ENCODE peak calls at places on chromosome 19, in nine cellular contexts. F is psoas muscle, H is colonic mucosa, O is astrocyte, B is upper lobe of left lung, R is upper lobe of right lung, X is lower lobe of right lung, U is brain microvascular endothelial cell, A is tibial nerve. P is an unnamed sample.

GRCh38 chr19:1254081-1254527 is 5.7 kb downstream of the MIDN start:
- DNase-seq in F (peak), U (no peak), O (no peak), R (peak), A (no peak), H (no peak), X (peak), B (peak), P (peak)

GRCh38 chr19:49590071-49590970 is 661 bp upstream of the PRR12 start:
- DNase-seq in A (peak), F (peak), R (peak), O (peak), H (peak), B (peak), U (peak), X (peak), P (peak)

GRCh38 chr19:15154002-15154612 is 46.7 kb downstream of the NOTCH3 start:
- DNase-seq in B (no peak), O (no peak), F (no peak), X (no peak), H (peak), U (peak), R (no peak), A (no peak), P (no peak)

GRCh38 chr19:12194827-12195500 is 32.1 kb downstream of the ZNF136 start:
- DNase-seq in O (peak), B (peak), A (peak), X (peak), H (peak), F (peak), U (peak), R (peak), P (peak)

GRCh38 chr19:7926021-7926726 is at the start of gene CTXN1:
- DNase-seq in X (peak), H (peak), B (peak), U (no peak), F (peak), R (peak), A (peak), O (no peak), P (no peak)

GRCh38 chr19:5881543-5882299 is 11.4 kb upstream of the FUT5 start:
- DNase-seq in O (no peak), F (no peak), A (no peak), R (no peak), B (peak), X (no peak), H (no peak), U (no peak), P (no peak)

GRCh38 chr19:30073152-30074000 is 131.3 kb downstream of the URI1 start:
- DNase-seq in H (no peak), R (peak), O (no peak), A (no peak), B (no peak), F (no peak), U (no peak), X (peak), P (no peak)

GRCh38 chr19:38856813-38857212 is 7.0 kb upstream of the HNRNPL start:
- DNase-seq in U (no peak), A (no peak), H (no peak), F (no peak), B (no peak), O (no peak), X (no peak), R (no peak), P (no peak)

GRCh38 chr19:33132425-33132824 is 511 bp downstream of the WDR88 start:
- DNase-seq in B (no peak), A (no peak), X (no peak), H (no peak), F (no peak), U (no peak), O (no peak), R (no peak), P (no peak)

GRCh38 chr19:50016225-50016807 is 8.9 kb downstream of the VRK3 start:
- DNase-seq in R (no peak), H (no peak), O (no peak), U (no peak), X (no peak), F (no peak), A (no peak), B (no peak), P (no peak)

GRCh38 chr19:4089946-4090345 is 23.2 kb upstream of the ZBTB7A start:
- DNase-seq in B (peak), A (no peak), R (no peak), H (no peak), U (no peak), X (no peak), O (no peak), F (no peak), P (no peak)

GRCh38 chr19:48685583-48685982 is 10.2 kb upstream of the FUT2 start:
- DNase-seq in A (no peak), O (no peak), U (no peak), X (no peak), H (no peak), R (no peak), F (no peak), B (no peak), P (no peak)

GRCh38 chr19:17757125-17757524 is 5.8 kb downstream of the FCHO1 start:
- DNase-seq in X (no peak), O (peak), R (no peak), H (peak), B (no peak), A (no peak), U (peak), F (no peak), P (peak)

GRCh38 chr19:54481326-54481930 is 8.3 kb upstream of the CDC42EP5 start:
- DNase-seq in U (no peak), B (no peak), H (peak), R (no peak), A (no peak), X (no peak), O (no peak), F (no peak), P (no peak)

GRCh38 chr19:2047076-2047448 is 4.0 kb downstream of the MKNK2 start:
- DNase-seq in O (no peak), R (no peak), A (no peak), H (no peak), X (no peak), B (no peak), U (no peak), F (no peak), P (no peak)

GRCh38 chr19:19409235-19410030 is 4.0 kb downstream of the GATAD2A start:
- DNase-seq in F (no peak), A (no peak), O (no peak), B (no peak), U (no peak), H (no peak), R (no peak), X (no peak), P (no peak)

GRCh38 chr19:44925114-44925891 is 10.9 kb downstream of the APOC1 start:
- DNase-seq in A (peak), R (peak), X (peak), F (peak), U (no peak), H (peak), B (no peak), O (no peak), P (peak)

GRCh38 chr19:35207391-35207871 is 21.1 kb downstream of the FAM187B start:
- DNase-seq in B (no peak), X (no peak), F (no peak), O (no peak), H (peak), R (no peak), U (no peak), A (no peak), P (no peak)

GRCh38 chr19:52296400-52296772 is 583 bp upstream of the ZNF480 start:
- DNase-seq in F (no peak), B (no peak), H (no peak), A (no peak), R (no peak), X (no peak), O (no peak), U (no peak), P (no peak)

GRCh38 chr19:31294189-31294588 is 55.0 kb downstream of the TSHZ3 start:
- DNase-seq in H (no peak), R (peak), A (no peak), O (no peak), F (no peak), U (no peak), B (no peak), X (no peak), P (no peak)

GRCh38 chr19:38004505-38005223 is 97.7 kb downstream of the SIPA1L3 start:
- DNase-seq in B (no peak), H (peak), R (peak), F (peak), A (peak), O (peak), X (peak), U (peak), P (peak)

GRCh38 chr19:50894478-50895356 is 16.5 kb downstream of the KLK4 start:
- DNase-seq in F (no peak), A (no peak), B (peak), U (no peak), H (no peak), X (no peak), O (no peak), R (no peak), P (no peak)

GRCh38 chr19:7953060-7953459 is 9.6 kb upstream of the TIMM44 start:
- DNase-seq in A (no peak), H (no peak), F (no peak), X (no peak), O (peak), R (no peak), U (no peak), B (no peak), P (peak)

GRCh38 chr19:43425567-43426392 is 11.1 kb downstream of the TEX101 start:
- DNase-seq in R (no peak), X (no peak), B (no peak), H (peak), U (no peak), F (no peak), O (no peak), A (no peak), P (no peak)

GRCh38 chr19:58451358-58452101 is at the start of gene ZNF324B:
- DNase-seq in X (peak), R (peak), U (peak), A (peak), F (peak), B (peak), H (peak), O (peak), P (peak)
- TF ChIP-seq CTCF in X (no peak), R (no peak), U (no peak), A (no peak), F (no peak), B (no peak), H (no peak), O (no peak), P (no peak)

DNA sequence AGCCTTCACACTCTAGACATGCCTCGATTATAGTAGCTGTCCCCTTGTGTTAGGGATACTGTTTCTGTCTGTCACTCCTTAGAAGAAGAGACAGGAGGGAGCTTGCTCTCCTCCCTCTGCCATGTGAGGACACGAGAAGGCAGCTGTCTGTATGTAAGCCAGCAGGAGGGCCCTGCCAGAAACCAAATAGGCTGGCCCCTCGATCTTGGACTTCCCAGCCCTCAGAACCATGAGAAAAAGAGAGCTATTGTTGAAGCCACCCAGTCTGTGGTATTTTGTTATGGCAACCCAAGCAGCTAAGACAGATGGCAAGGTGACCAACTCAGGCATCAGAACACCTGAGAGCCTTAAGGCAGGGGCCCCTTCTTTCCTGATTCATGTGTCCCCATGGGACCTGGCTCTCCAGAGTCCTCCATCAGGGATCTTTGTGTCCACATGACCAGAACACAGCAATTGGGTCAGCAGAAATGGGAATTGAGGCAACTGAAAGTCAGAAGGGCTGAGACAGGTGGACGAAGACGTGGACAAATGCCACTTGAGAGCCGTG is 65.6 kb upstream of the NPAS1 start:
- DNase-seq in O (no peak), R (no peak), B (no peak), X (no peak), A (no peak), U (no peak), F (no peak), H (no peak), P (no peak)
- H3K4me3 ChIP-seq in O (no peak), R (no peak), B (no peak), X (no peak), A (no peak), U (no peak), F (no peak), H (no peak), P (no peak)

DNA sequence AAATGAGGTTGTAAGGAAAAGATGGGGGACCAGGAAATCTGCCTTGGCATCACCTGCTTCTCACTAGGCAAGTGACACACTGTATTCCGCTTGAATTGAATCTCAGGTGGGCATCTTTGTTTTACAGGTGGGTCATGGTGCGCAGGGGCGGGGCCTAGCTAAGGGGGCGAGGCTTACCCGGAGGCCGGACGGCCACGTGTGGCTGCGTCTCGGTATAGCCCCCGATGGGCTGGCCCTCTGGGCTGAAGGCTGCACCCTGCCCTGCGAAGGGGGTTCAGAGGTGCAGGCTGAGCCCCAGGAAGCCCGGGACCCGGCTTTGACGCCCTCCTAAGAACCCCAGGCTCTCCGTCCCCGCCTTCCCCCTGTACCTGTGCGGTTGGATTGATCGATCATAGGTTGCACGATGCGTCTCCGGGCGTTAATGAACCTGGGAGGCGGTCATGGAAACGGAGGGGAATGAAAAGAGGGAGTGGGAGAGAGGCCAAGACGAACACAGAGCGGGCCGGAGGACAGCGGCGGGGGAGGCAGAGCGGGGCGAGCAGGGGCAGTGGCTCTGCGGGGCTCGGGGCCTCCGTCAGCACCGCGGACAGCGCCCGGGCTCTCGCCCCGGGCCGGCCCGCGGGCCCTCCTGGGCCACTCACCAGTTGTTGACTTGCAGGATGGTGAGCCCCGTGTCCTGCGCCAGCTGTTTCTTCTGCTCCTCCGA is 12.5 kb downstream of the MEIS3 start:
- DNase-seq in U (no peak), X (no peak), R (no peak), B (peak), F (no peak), A (no peak), O (no peak), H (no peak), P (no peak)
- TF ChIP-seq CTCF in U (no peak), X (no peak), R (no peak), B (no peak), F (no peak), A (no peak), O (no peak), H (no peak), P (no peak)

GRCh38 chr19:57748029-57748428 is 1.4 kb downstream of the ZNF776 start:
- DNase-seq in F (no peak), U (no peak), R (no peak), H (no peak), B (no peak), A (no peak), O (no peak), X (no peak), P (no peak)
- H3K4me3 ChIP-seq in F (peak), U (no peak), R (peak), H (no peak), B (peak), A (no peak), O (no peak), X (peak), P (peak)

DNA sequence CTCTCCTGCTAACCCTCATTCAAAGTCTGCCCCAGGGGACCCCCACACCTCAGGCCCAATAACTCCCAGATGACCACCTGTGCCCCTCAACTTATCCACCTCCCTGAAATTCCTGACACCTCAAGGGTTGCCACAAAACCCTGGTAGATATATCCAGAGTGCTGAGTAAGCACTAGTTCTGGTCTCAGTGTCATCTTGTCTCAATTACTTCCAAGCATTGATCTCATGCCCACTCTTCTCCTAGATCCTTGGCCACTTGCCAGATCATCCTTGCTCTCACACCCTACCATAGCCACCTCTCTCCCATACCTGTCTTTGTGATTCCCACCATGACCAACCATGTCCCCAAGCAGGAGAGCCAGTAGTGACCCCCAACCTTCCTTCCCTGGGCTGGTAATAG is 2.0 kb downstream of the ZNF416 start:
- DNase-seq in O (no peak), H (no peak), X (no peak), F (no peak), A (no peak), R (no peak), U (no peak), B (no peak), P (no peak)
- TF ChIP-seq CTCF in O (no peak), H (no peak), X (no peak), F (no peak), A (no peak), R (no peak), U (no peak), B (no peak), P (no peak)

GRCh38 chr19:13865578-13866462 is 11.1 kb upstream of the NANOS3 start:
- DNase-seq in F (no peak), U (no peak), B (peak), X (no peak), A (no peak), H (peak), O (no peak), R (no peak), P (no peak)
- H3K4me3 ChIP-seq in F (peak), U (peak), B (peak), X (peak), A (peak), H (peak), O (peak), R (peak), P (peak)

GRCh38 chr19:42325896-42326771 is 699 bp downstream of the MEGF8 start:
- DNase-seq in F (peak), X (no peak), O (no peak), U (no peak), H (peak), R (no peak), A (no peak), B (peak), P (no peak)
- TF ChIP-seq CTCF in F (peak), X (no peak), O (no peak), U (peak), H (no peak), R (peak), A (no peak), B (no peak), P (no peak)

GRCh38 chr19:46351241-46352041 is 4.6 kb downstream of the PPP5C start:
- DNase-seq in R (peak), B (peak), X (peak), A (no peak), H (peak), O (peak), U (peak), F (peak), P (peak)
- H3K4me3 ChIP-seq in R (peak), B (peak), X (peak), A (no peak), H (no peak), O (no peak), U (no peak), F (peak), P (no peak)

P was measured in foreskin fibroblast.